ENCODE peak calls at places on chromosomes 2 and 18, in nine cellular contexts. Z is stimulated activated CD8-positive, alpha-beta memory T cell treated with anti-CD3 and anti-CD28 coated beads, Interleukin-2, amount 100 ng/mL, for 48 hours; G is GM23338; D is D341Med; L is retinal pigment epithelial cell; T is NCI-H1694; P is SW 1271; C is cardiac muscle cell; S is RCC 7860. N is an unnamed sample.

GRCh38 chr2:205145888-205146287 is 536.4 kb upstream of the NRP2 start:
- DNase-seq in Z (no peak), G (no peak), D (no peak), L (no peak), T (no peak), P (no peak), C (no peak), S (no peak), N (no peak)

GRCh38 chr2:40173276-40173675 is 278.6 kb downstream of the SLC8A1 start:
- DNase-seq in Z (no peak), G (no peak), D (no peak), L (no peak), T (no peak), P (no peak), C (no peak), S (no peak), N (no peak)

GRCh38 chr18:47118986-47119385 is 31.3 kb downstream of the HDHD2 start:
- DNase-seq in Z (no peak), G (no peak), D (no peak), L (no peak), T (no peak), P (no peak), C (no peak), S (no peak), N (no peak)

GRCh38 chr18:23798824-23799223 is 109.6 kb downstream of the LAMA3 start:
- DNase-seq in Z (no peak), G (no peak), D (no peak), L (no peak), T (no peak), P (no peak), C (no peak), S (no peak), N (no peak)

GRCh38 chr2:102449370-102449974 is 23.6 kb upstream of the SLC9A4 start:
- DNase-seq in Z (peak; percentile 32), G (peak; percentile 68), D (peak; percentile 38), L (peak; percentile 6), T (peak; percentile 15), P (no peak), C (peak; percentile 51), S (no peak), N (peak; percentile 60)

GRCh38 chr2:25537526-25537925 is 135.9 kb downstream of the DTNB start:
- DNase-seq in Z (no peak), G (no peak), D (no peak), L (no peak), T (no peak), P (no peak), C (no peak), S (no peak), N (no peak)

GRCh38 chr2:127735537-127736399 is 34.5 kb downstream of the SFT2D3 start:
- DNase-seq in Z (no peak), G (no peak), D (no peak), L (no peak), T (no peak), P (no peak), C (no peak), S (peak; percentile 76), N (no peak)

GRCh38 chr2:164763431-164763830 is 78.2 kb downstream of the COBLL1 start:
- DNase-seq in Z (no peak), G (no peak), D (no peak), L (no peak), T (no peak), P (no peak), C (no peak), S (no peak), N (no peak)

GRCh38 chr2:240620149-240620731 is 5.0 kb upstream of the GPR35 start:
- DNase-seq in Z (no peak), G (no peak), D (no peak), L (no peak), T (no peak), P (no peak), C (no peak), S (no peak), N (no peak)

GRCh38 chr2:10580170-10580539 is 109.6 kb downstream of the NOL10 start:
- DNase-seq in Z (no peak), G (peak; percentile 36), D (no peak), L (no peak), T (no peak), P (no peak), C (no peak), S (no peak), N (peak; percentile 25)

GRCh38 chr2:212797484-212798205 is 259.0 kb upstream of the ERBB4 start:
- DNase-seq in Z (no peak), G (no peak), D (no peak), L (peak; percentile 62), T (no peak), P (no peak), C (no peak), S (no peak), N (no peak)

GRCh38 chr2:33115728-33116127 is 169.0 kb downstream of the LTBP1 start:
- DNase-seq in Z (no peak), G (no peak), D (no peak), L (no peak), T (no peak), P (no peak), C (no peak), S (no peak), N (no peak)

GRCh38 chr2:99754215-99754614 is 264.4 kb upstream of the REV1 start:
- DNase-seq in Z (no peak), G (no peak), D (no peak), L (no peak), T (no peak), P (no peak), C (no peak), S (no peak), N (no peak)

GRCh38 chr2:28165087-28165652 is 227.5 kb upstream of the FOSL2 start:
- DNase-seq in Z (no peak), G (no peak), D (no peak), L (no peak), T (no peak), P (no peak), C (no peak), S (no peak), N (no peak)

GRCh38 chr2:107525420-107525819 is 301.3 kb upstream of the RGPD4 start:
- DNase-seq in Z (no peak), G (no peak), D (no peak), L (peak; percentile 82), T (no peak), P (no peak), C (no peak), S (no peak), N (no peak)

GRCh38 chr2:123839326-123839725 is 185.8 kb upstream of the CNTNAP5 start:
- DNase-seq in Z (no peak), G (no peak), D (no peak), L (no peak), T (no peak), P (no peak), C (no peak), S (no peak), N (no peak)

GRCh38 chr2:232597362-232598079 is 35.9 kb upstream of the EFHD1 start:
- DNase-seq in Z (no peak), G (no peak), D (no peak), L (no peak), T (no peak), P (no peak), C (no peak), S (no peak), N (no peak)

GRCh38 chr2:171522804-171523338 is 597 bp downstream of the CYBRD1 start:
- DNase-seq in Z (peak; percentile 22), G (peak; percentile 63), D (peak; percentile 72), L (no peak), T (no peak), P (no peak), C (peak; percentile 38), S (no peak), N (peak; percentile 69)

GRCh38 chr2:219454217-219454616 is 19.6 kb downstream of the SPEG start:
- DNase-seq in Z (no peak), G (no peak), D (no peak), L (no peak), T (no peak), P (no peak), C (no peak), S (no peak), N (no peak)

GRCh38 chr2:15241929-15242328 is 319.2 kb downstream of the NBAS start:
- DNase-seq in Z (no peak), G (no peak), D (no peak), L (no peak), T (no peak), P (no peak), C (no peak), S (no peak), N (no peak)

GRCh38 chr2:239162141-239162821 is 238.5 kb downstream of the HDAC4 start:
- DNase-seq in Z (no peak), G (no peak), D (no peak), L (no peak), T (no peak), P (no peak), C (no peak), S (no peak), N (no peak)

GRCh38 chr18:25310045-25310444 is 41.9 kb downstream of the ZNF521 start:
- DNase-seq in Z (no peak), G (peak; percentile 68), D (no peak), L (no peak), T (no peak), P (no peak), C (no peak), S (no peak), N (no peak)

GRCh38 chr2:159677654-159678053 is 34.7 kb upstream of the MARCHF7 start:
- DNase-seq in Z (no peak), G (no peak), D (no peak), L (no peak), T (peak; percentile 4), P (no peak), C (no peak), S (no peak), N (no peak)

GRCh38 chr2:71531522-71532047 is 78.2 kb downstream of the DYSF start:
- DNase-seq in Z (no peak), G (no peak), D (no peak), L (no peak), T (no peak), P (no peak), C (no peak), S (peak; percentile 77), N (no peak)

GRCh38 chr2:32482466-32482865 is 125.6 kb downstream of the BIRC6 start:
- DNase-seq in Z (no peak), G (no peak), D (no peak), L (no peak), T (no peak), P (no peak), C (no peak), S (no peak), N (no peak)

GRCh38 chr2:215624423-215624829 is 188.6 kb upstream of the FN1 start:
- DNase-seq in Z (no peak), G (peak; percentile 22), D (no peak), L (peak; percentile 70), T (peak; percentile 26), P (no peak), C (no peak), S (no peak), N (no peak)

GRCh38 chr18:2978626-2979025 is 34.3 kb downstream of the LPIN2 start:
- DNase-seq in Z (no peak), G (no peak), D (no peak), L (no peak), T (no peak), P (no peak), C (no peak), S (peak; percentile 60), N (no peak)

GRCh38 chr18:79584491-79585394 is 94.9 kb upstream of the CTDP1 start:
- DNase-seq in Z (no peak), G (no peak), D (no peak), L (no peak), T (no peak), P (no peak), C (no peak), S (no peak), N (no peak)

GRCh38 chr2:35033748-35034147 is 1321.8 kb upstream of the CRIM1 start:
- DNase-seq in Z (no peak), G (no peak), D (no peak), L (no peak), T (no peak), P (no peak), C (no peak), S (no peak), N (no peak)

GRCh38 chr2:118019821-118020220 is 6.0 kb upstream of the CCDC93 start:
- DNase-seq in Z (no peak), G (no peak), D (no peak), L (no peak), T (no peak), P (no peak), C (no peak), S (no peak), N (no peak)

GRCh38 chr2:12455626-12456025 is 261.1 kb upstream of the TRIB2 start:
- DNase-seq in Z (no peak), G (no peak), D (no peak), L (no peak), T (no peak), P (no peak), C (no peak), S (no peak), N (no peak)

N was measured in nephron progenitor cell.